ENCODE peak calls at places on chromosomes 7 and 10, in nine cellular contexts. S is stomach, J is aorta, B is foreskin fibroblast, I is lung, H is choroid plexus epithelial cell, X is thoracic aorta, D is fibroblast of lung, P is A549. Z is an unnamed sample.

GRCh38 chr7:96021533-96021932 is 249.2 kb downstream of the DYNC1I1 start:
- DNase-seq in I (no peak), H (no peak), J (no peak), P (no peak), X (no peak), S (no peak), D (no peak), B (peak; percentile 44), Z (no peak)

GRCh38 chr7:66167773-66168367 is 37.3 kb upstream of the TPST1 start:
- DNase-seq in X (no peak), H (peak; percentile 84), S (no peak), D (peak; percentile 83), J (no peak), P (peak; percentile 65), I (no peak), B (peak; percentile 90), Z (peak; percentile 87)

GRCh38 chr10:116168329-116168728 is 104.7 kb downstream of the GFRA1 start:
- DNase-seq in B (no peak), S (no peak), P (no peak), I (no peak), X (no peak), H (no peak), D (no peak), J (no peak), Z (no peak)

GRCh38 chr7:38673795-38674194 is 42.6 kb upstream of the AMPH start:
- DNase-seq in P (peak; percentile 8), I (no peak), J (no peak), X (no peak), B (peak; percentile 83), H (peak; percentile 95), D (peak; percentile 25), S (no peak), Z (peak; percentile 73)

GRCh38 chr10:71090801-71091200 is 121.6 kb upstream of the UNC5B start:
- DNase-seq in B (no peak), S (peak; percentile 22), P (no peak), D (no peak), I (peak; percentile 19), J (no peak), H (no peak), X (no peak), Z (no peak)

GRCh38 chr10:83915801-83916200 is 223.5 kb upstream of the GHITM start:
- DNase-seq in I (no peak), X (no peak), S (no peak), P (no peak), B (no peak), J (no peak), H (no peak), D (no peak), Z (no peak)

GRCh38 chr10:28681345-28681763 is 4.0 kb downstream of the BAMBI start:
- DNase-seq in J (peak; percentile 75), H (peak; percentile 22), X (peak; percentile 24), D (peak; percentile 62), S (no peak), P (no peak), B (no peak), I (no peak), Z (no peak)

GRCh38 chr7:45881759-45882464 is 6.4 kb upstream of the IGFBP1 start:
- DNase-seq in J (no peak), I (no peak), H (peak; percentile 92), B (peak; percentile 90), X (no peak), P (peak; percentile 70), S (no peak), D (peak; percentile 60), Z (peak; percentile 82)

GRCh38 chr7:100825760-100826545 is 1.4 kb downstream of the EPHB4 start:
- DNase-seq in P (peak; percentile 56), I (no peak), B (peak; percentile 84), H (peak; percentile 57), J (no peak), D (peak; percentile 43), S (no peak), X (no peak), Z (peak; percentile 74)

GRCh38 chr10:85608706-85609105 is 757.9 kb downstream of the GRID1 start:
- DNase-seq in P (no peak), B (no peak), D (no peak), S (no peak), I (no peak), X (no peak), H (no peak), J (no peak), Z (no peak)

GRCh38 chr10:10489765-10490164 is 527.9 kb upstream of the CELF2 start:
- DNase-seq in S (no peak), D (peak; percentile 16), X (no peak), H (no peak), P (no peak), J (no peak), B (peak; percentile 15), I (no peak), Z (no peak)

GRCh38 chr7:130275826-130276291 is 9.2 kb downstream of the CPA2 start:
- DNase-seq in H (no peak), S (no peak), P (no peak), B (no peak), J (no peak), I (no peak), D (peak; percentile 86), X (no peak), Z (peak; percentile 46)

GRCh38 chr7:41256186-41256945 is 446.5 kb downstream of the INHBA start:
- DNase-seq in S (no peak), P (no peak), H (peak; percentile 7), X (no peak), I (no peak), D (peak; percentile 55), J (no peak), B (peak; percentile 55), Z (no peak)

GRCh38 chr10:73810735-73811465 is 498 bp downstream of the NDST2 start:
- DNase-seq in D (peak; percentile 13), H (peak; percentile 51), X (no peak), S (peak; percentile 35), J (peak; percentile 72), B (peak; percentile 54), I (peak; percentile 44), P (peak; percentile 29), Z (peak; percentile 63)

GRCh38 chr7:50125766-50126165 is 32.7 kb upstream of the ZPBP start:
- DNase-seq in B (no peak), I (no peak), P (no peak), H (no peak), X (no peak), J (no peak), D (no peak), S (no peak), Z (no peak)

GRCh38 chr7:101220295-101220694 is 2.3 kb downstream of the ZNHIT1 start:
- DNase-seq in I (no peak), H (no peak), P (no peak), J (no peak), X (no peak), B (no peak), S (no peak), D (no peak), Z (no peak)

GRCh38 chr7:159075563-159076238 is 69.0 kb downstream of the VIPR2 start:
- DNase-seq in X (no peak), P (no peak), B (no peak), S (no peak), H (no peak), J (no peak), I (peak; percentile 28), D (no peak), Z (no peak)

GRCh38 chr10:110414563-110415309 is 83.0 kb upstream of the DUSP5 start:
- DNase-seq in P (peak; percentile 92), X (no peak), D (peak; percentile 62), H (peak; percentile 69), I (no peak), B (no peak), J (no peak), S (peak; percentile 70), Z (no peak)

GRCh38 chr10:120996456-120997053 is 145.4 kb downstream of the WDR11 start:
- DNase-seq in I (no peak), B (no peak), H (no peak), J (no peak), X (no peak), P (no peak), S (peak; percentile 65), D (no peak), Z (no peak)
- H3K4me3 ChIP-seq in I (no peak overlapping the region), B (no peak overlapping the region), H (no peak overlapping the region), J (no peak overlapping the region), X (no peak overlapping the region), P (no peak overlapping the region), S (no peak overlapping the region), D (no peak overlapping the region), Z (no peak overlapping the region)

GRCh38 chr7:151637781-151638261 is 118.1 kb upstream of the RHEB start:
- DNase-seq in J (peak; percentile 78), B (no peak), H (peak; percentile 62), S (no peak), D (peak; percentile 74), I (no peak), X (peak; percentile 35), P (no peak), Z (peak; percentile 48)
- H3K4me3 ChIP-seq in J (no peak overlapping the region), B (no peak overlapping the region), H (no peak overlapping the region), S (no peak overlapping the region), D (no peak overlapping the region), I (no peak overlapping the region), X (peak overlapping the region; percentile 45), P (no peak overlapping the region), Z (no peak overlapping the region)

DNA sequence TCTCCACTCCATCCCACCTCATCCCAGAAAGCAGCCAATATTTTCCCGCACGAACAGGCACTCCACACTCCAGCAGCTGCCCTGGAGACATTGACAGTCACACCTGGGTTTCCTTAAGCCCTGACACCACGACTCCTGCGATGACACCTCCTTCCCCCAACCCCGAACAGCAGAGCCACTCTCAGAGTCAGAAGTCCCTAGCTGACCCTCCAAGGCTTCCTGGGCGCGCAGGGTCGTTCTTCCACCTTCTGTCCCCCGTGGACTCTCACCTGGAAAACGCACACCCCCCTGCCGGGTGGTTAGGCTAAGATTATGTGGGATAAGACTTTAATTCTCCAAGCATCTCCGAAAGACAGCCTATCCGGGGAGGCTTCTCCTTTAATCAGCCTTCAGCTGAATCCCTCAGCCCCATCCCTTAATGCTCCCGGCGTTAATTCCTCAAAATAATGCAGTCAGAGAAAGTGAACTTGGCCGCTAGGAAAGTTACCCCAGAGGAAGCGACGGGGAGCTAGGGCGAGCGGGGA is 1.1 kb downstream of the DENND11 start:
- DNase-seq in J (no peak), X (no peak), B (peak; percentile 53), S (no peak), P (no peak), I (peak; percentile 30), H (peak; percentile 27), D (no peak), Z (peak; percentile 59)
- H3K4me3 ChIP-seq in J (peak overlapping the region; percentile 99), X (peak overlapping the region; percentile 91), B (peak overlapping the region; percentile 67), S (peak overlapping the region; percentile 93), P (peak overlapping the region; percentile 85), I (peak overlapping the region; percentile 37), H (peak overlapping the region; percentile 68), D (no peak overlapping the region), Z (peak overlapping the region; percentile 73)

DNA sequence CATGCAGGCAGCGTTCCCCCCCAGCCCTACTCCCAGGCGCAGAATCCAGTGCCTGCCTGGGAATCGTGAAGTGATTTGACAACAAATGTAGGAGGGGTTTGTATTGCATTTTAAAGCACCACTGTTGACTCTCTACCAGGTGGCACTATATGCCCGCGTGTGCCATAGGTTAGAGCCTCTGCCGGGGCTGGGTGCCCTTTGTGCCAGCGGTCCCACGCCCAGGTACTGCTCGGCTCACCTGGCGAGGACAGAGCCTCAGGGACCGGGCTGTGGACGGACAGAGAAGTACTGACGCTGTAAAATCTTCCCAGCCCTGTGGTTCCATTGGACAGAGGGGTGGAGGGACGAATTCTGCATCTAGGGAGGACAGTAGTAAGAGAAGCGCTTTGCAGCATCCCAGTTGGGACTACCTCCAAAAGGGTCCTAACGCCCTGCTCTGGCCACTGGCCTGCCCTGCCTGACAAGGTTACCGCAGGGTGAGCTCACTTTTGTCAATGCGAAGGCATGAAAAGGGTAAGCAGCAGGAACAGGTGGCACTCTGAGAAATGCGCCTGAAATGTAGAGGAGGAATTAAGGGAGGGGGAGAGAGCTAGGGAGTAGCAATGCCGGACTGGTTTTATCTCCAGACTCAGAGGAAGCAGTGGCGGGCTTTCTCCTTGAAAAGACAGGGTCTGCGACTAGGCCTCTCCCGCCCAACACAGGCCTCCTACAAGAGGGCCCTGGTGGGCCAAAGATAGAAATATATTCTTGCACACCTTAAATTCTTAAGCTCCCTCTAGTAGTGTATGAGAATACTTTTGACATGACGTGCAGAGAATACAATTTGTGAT is 858 bp upstream of the CACNA2D1 start:
- DNase-seq in S (peak; percentile 48), B (no peak), D (no peak), X (no peak), P (peak; percentile 80), H (no peak), I (no peak), J (no peak), Z (no peak)
- H3K4me3 ChIP-seq in S (peak overlapping the region; percentile 72), B (peak overlapping the region; percentile 53), D (peak overlapping the region; percentile 80), X (peak overlapping the region; percentile 96), P (peak overlapping the region; percentile 91), H (peak overlapping the region; percentile 84), I (peak overlapping the region; percentile 4), J (peak overlapping the region; percentile 77), Z (peak overlapping the region; percentile 94)